ENCODE peak calls at places on chromosome 18, in seven cellular contexts. One of them, this sample, is unnamed.

GRCh38 chr18:668263-668662 is 10.8 kb downstream of the TYMS start:
- DNase-seq in neural progenitor cell: no peak
- DNase-seq in MM.1S: no peak
- DNase-seq in cardiac muscle cell: no peak
- DNase-seq in aorta: no peak
- DNase-seq in right cardiac atrium: no peak
- DNase-seq in substantia nigra: no peak
- DNase-seq in this sample: no peak

GRCh38 chr18:59467497-59467896 is 108.4 kb upstream of the LMAN1 start:
- DNase-seq in aorta: no peak
- DNase-seq in substantia nigra: no peak
- DNase-seq in MM.1S: no peak
- DNase-seq in cardiac muscle cell: no peak
- DNase-seq in right cardiac atrium: no peak
- DNase-seq in neural progenitor cell: no peak
- DNase-seq in this sample: no peak

GRCh38 chr18:33459612-33460011 is 19.1 kb upstream of the CCDC178 start:
- DNase-seq in cardiac muscle cell: no peak
- DNase-seq in neural progenitor cell: no peak
- DNase-seq in aorta: no peak
- DNase-seq in MM.1S: no peak
- DNase-seq in right cardiac atrium: no peak
- DNase-seq in substantia nigra: no peak
- DNase-seq in this sample: no peak

GRCh38 chr18:36378194-36378593 is 80.7 kb downstream of the FHOD3 start:
- DNase-seq in aorta: no peak
- DNase-seq in substantia nigra: no peak
- DNase-seq in right cardiac atrium: no peak
- DNase-seq in neural progenitor cell: no peak
- DNase-seq in MM.1S: no peak
- DNase-seq in cardiac muscle cell: no peak
- DNase-seq in this sample: no peak

GRCh38 chr18:6484659-6485058 is 69.9 kb upstream of the L3MBTL4 start:
- DNase-seq in substantia nigra: no peak
- DNase-seq in right cardiac atrium: no peak
- DNase-seq in MM.1S: no peak
- DNase-seq in neural progenitor cell: no peak
- DNase-seq in aorta: no peak
- DNase-seq in cardiac muscle cell: no peak
- DNase-seq in this sample: no peak

GRCh38 chr18:9823805-9824473 is 61.8 kb upstream of the TXNDC2 start:
- DNase-seq in neural progenitor cell: no peak
- DNase-seq in aorta: no peak
- DNase-seq in cardiac muscle cell: peak
- DNase-seq in MM.1S: no peak
- DNase-seq in substantia nigra: no peak
- DNase-seq in right cardiac atrium: peak
- DNase-seq in this sample: no peak

GRCh38 chr18:32346667-32347066 is 124.0 kb downstream of the GAREM1 start:
- DNase-seq in neural progenitor cell: peak
- DNase-seq in MM.1S: no peak
- DNase-seq in aorta: no peak
- DNase-seq in right cardiac atrium: no peak
- DNase-seq in substantia nigra: no peak
- DNase-seq in cardiac muscle cell: peak
- DNase-seq in this sample: no peak

GRCh38 chr18:60024857-60025256 is 125.1 kb downstream of the PMAIP1 start:
- DNase-seq in cardiac muscle cell: peak
- DNase-seq in substantia nigra: no peak
- DNase-seq in neural progenitor cell: no peak
- DNase-seq in MM.1S: no peak
- DNase-seq in aorta: no peak
- DNase-seq in right cardiac atrium: no peak
- DNase-seq in this sample: no peak

GRCh38 chr18:63237911-63238710 is 81.5 kb downstream of the BCL2 start:
- DNase-seq in neural progenitor cell: peak
- DNase-seq in cardiac muscle cell: peak
- DNase-seq in MM.1S: no peak
- DNase-seq in aorta: peak
- DNase-seq in substantia nigra: peak
- DNase-seq in right cardiac atrium: peak
- DNase-seq in this sample: no peak

GRCh38 chr18:11494093-11494492 is 115.3 kb upstream of the SLC35G4 start:
- DNase-seq in substantia nigra: no peak
- DNase-seq in right cardiac atrium: no peak
- DNase-seq in aorta: no peak
- DNase-seq in MM.1S: no peak
- DNase-seq in neural progenitor cell: no peak
- DNase-seq in cardiac muscle cell: no peak
- DNase-seq in this sample: no peak

GRCh38 chr18:79975985-79976680 is 11.7 kb downstream of the HSBP1L1 start:
- DNase-seq in neural progenitor cell: no peak
- DNase-seq in right cardiac atrium: peak
- DNase-seq in substantia nigra: no peak
- DNase-seq in MM.1S: no peak
- DNase-seq in cardiac muscle cell: no peak
- DNase-seq in aorta: no peak
- DNase-seq in this sample: peak
- H3K27ac ChIP-seq in neural progenitor cell: no peak
- H3K27ac ChIP-seq in right cardiac atrium: no peak
- H3K27ac ChIP-seq in substantia nigra: no peak
- H3K27ac ChIP-seq in MM.1S: no peak
- H3K27ac ChIP-seq in cardiac muscle cell: no peak
- H3K27ac ChIP-seq in aorta: no peak
- H3K27ac ChIP-seq in this sample: no peak

DNA sequence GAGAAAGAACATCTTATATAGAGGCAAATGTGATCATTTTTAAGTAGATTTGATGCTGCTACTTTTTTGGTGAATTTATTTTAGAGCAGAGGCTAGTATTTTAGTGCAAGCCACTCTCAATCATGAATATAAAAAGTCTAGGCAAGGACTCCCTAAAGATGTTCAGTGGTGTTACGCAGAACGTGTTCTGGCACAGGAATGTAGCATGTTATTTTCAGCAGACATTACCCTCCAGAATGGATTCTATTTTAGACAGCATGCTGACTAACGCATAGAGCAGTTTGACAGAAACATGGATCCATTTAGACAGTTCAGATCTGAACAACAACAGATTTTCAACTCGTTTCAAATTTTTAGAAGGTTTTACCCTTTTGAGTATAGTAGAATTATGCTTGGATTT is 54.1 kb downstream of the DSC3 start:
- DNase-seq in cardiac muscle cell: no peak
- DNase-seq in aorta: no peak
- DNase-seq in substantia nigra: no peak
- DNase-seq in neural progenitor cell: no peak
- DNase-seq in MM.1S: no peak
- DNase-seq in right cardiac atrium: no peak
- DNase-seq in this sample: no peak
- H3K27ac ChIP-seq in cardiac muscle cell: no peak
- H3K27ac ChIP-seq in aorta: no peak
- H3K27ac ChIP-seq in substantia nigra: no peak
- H3K27ac ChIP-seq in neural progenitor cell: no peak
- H3K27ac ChIP-seq in MM.1S: no peak
- H3K27ac ChIP-seq in right cardiac atrium: no peak
- H3K27ac ChIP-seq in this sample: no peak

GRCh38 chr18:13581496-13581895 is 144.9 kb downstream of the FAM210A start:
- DNase-seq in MM.1S: no peak
- DNase-seq in cardiac muscle cell: no peak
- DNase-seq in right cardiac atrium: no peak
- DNase-seq in aorta: no peak
- DNase-seq in neural progenitor cell: no peak
- DNase-seq in substantia nigra: no peak
- DNase-seq in this sample: no peak
- H3K27ac ChIP-seq in MM.1S: no peak
- H3K27ac ChIP-seq in cardiac muscle cell: no peak
- H3K27ac ChIP-seq in right cardiac atrium: no peak
- H3K27ac ChIP-seq in aorta: no peak
- H3K27ac ChIP-seq in neural progenitor cell: no peak
- H3K27ac ChIP-seq in substantia nigra: peak
- H3K27ac ChIP-seq in this sample: no peak

GRCh38 chr18:24016643-24017042 is 2.1 kb downstream of the TTC39C start:
- DNase-seq in aorta: no peak
- DNase-seq in cardiac muscle cell: no peak
- DNase-seq in MM.1S: no peak
- DNase-seq in neural progenitor cell: no peak
- DNase-seq in right cardiac atrium: no peak
- DNase-seq in substantia nigra: no peak
- DNase-seq in this sample: no peak
- H3K27ac ChIP-seq in aorta: no peak
- H3K27ac ChIP-seq in cardiac muscle cell: no peak
- H3K27ac ChIP-seq in MM.1S: no peak
- H3K27ac ChIP-seq in neural progenitor cell: no peak
- H3K27ac ChIP-seq in right cardiac atrium: no peak
- H3K27ac ChIP-seq in substantia nigra: no peak
- H3K27ac ChIP-seq in this sample: no peak

DNA sequence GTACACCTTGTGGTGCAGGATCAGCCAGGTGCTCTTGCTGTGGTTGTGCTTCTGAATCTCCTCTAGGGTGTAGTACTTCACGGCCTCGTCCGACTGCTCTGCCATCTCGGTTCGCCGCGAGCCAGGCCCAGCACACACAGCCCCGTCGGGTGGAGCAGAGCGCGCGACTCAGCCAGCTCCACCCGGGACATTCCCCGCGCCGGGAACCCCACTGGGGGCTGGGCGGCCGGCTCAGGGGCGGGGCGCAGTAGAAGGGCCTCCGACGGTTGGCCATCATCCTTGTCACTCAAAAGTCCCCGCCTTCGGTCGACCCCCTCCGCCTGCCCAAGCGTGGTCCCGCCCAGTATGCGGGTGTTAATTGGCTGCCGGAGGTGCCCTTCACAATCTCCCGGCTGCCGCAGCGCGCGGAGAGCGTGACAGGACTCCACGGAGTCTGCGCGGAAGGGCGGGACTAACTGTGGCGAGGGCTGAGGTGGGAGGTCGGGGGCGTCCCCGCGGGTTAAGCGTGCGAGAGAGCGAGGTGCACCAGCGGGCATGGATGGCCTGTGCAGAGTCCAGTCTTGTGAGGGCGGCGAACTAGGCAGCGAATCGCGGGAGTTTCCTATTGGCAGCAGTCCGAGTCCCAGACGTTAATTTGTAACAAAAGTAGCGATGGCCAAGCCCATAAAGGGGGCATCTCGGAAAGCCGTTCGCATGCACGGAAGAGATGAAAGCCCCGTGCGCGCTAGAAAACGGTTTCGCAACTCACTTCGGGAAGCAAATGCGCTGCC is at the start of gene CYB5A:
- DNase-seq in cardiac muscle cell: peak
- DNase-seq in right cardiac atrium: peak
- DNase-seq in MM.1S: peak
- DNase-seq in substantia nigra: peak
- DNase-seq in aorta: peak
- DNase-seq in neural progenitor cell: peak
- DNase-seq in this sample: peak
- H3K27ac ChIP-seq in cardiac muscle cell: peak
- H3K27ac ChIP-seq in right cardiac atrium: peak
- H3K27ac ChIP-seq in MM.1S: no peak
- H3K27ac ChIP-seq in substantia nigra: peak
- H3K27ac ChIP-seq in aorta: no peak
- H3K27ac ChIP-seq in neural progenitor cell: no peak
- H3K27ac ChIP-seq in this sample: peak

GRCh38 chr18:75219684-75220083 is 9.1 kb downstream of the TSHZ1 start:
- DNase-seq in MM.1S: no peak
- DNase-seq in aorta: no peak
- DNase-seq in substantia nigra: no peak
- DNase-seq in neural progenitor cell: no peak
- DNase-seq in right cardiac atrium: no peak
- DNase-seq in cardiac muscle cell: no peak
- DNase-seq in this sample: no peak

GRCh38 chr18:75216212-75216925 is 5.8 kb downstream of the TSHZ1 start:
- DNase-seq in cardiac muscle cell: no peak
- DNase-seq in aorta: no peak
- DNase-seq in neural progenitor cell: no peak
- DNase-seq in substantia nigra: no peak
- DNase-seq in right cardiac atrium: peak
- DNase-seq in MM.1S: no peak
- DNase-seq in this sample: no peak

GRCh38 chr18:75218064-75218463 is 7.5 kb downstream of the TSHZ1 start:
- DNase-seq in substantia nigra: no peak
- DNase-seq in neural progenitor cell: no peak
- DNase-seq in MM.1S: no peak
- DNase-seq in aorta: no peak
- DNase-seq in right cardiac atrium: no peak
- DNase-seq in cardiac muscle cell: no peak
- DNase-seq in this sample: no peak

GRCh38 chr18:75216926-75217303 is 6.3 kb downstream of the TSHZ1 start:
- DNase-seq in substantia nigra: no peak
- DNase-seq in right cardiac atrium: no peak
- DNase-seq in cardiac muscle cell: no peak
- DNase-seq in MM.1S: no peak
- DNase-seq in neural progenitor cell: no peak
- DNase-seq in aorta: no peak
- DNase-seq in this sample: no peak

GRCh38 chr18:75218524-75218923 is 7.9 kb downstream of the TSHZ1 start:
- DNase-seq in neural progenitor cell: no peak
- DNase-seq in MM.1S: no peak
- DNase-seq in substantia nigra: no peak
- DNase-seq in cardiac muscle cell: no peak
- DNase-seq in right cardiac atrium: no peak
- DNase-seq in aorta: no peak
- DNase-seq in this sample: no peak
- H3K27ac ChIP-seq in neural progenitor cell: no peak
- H3K27ac ChIP-seq in MM.1S: no peak
- H3K27ac ChIP-seq in substantia nigra: no peak
- H3K27ac ChIP-seq in cardiac muscle cell: no peak
- H3K27ac ChIP-seq in right cardiac atrium: peak
- H3K27ac ChIP-seq in aorta: no peak
- H3K27ac ChIP-seq in this sample: no peak

GRCh38 chr18:13268035-13268700 is 49.6 kb downstream of the LDLRAD4 start:
- DNase-seq in right cardiac atrium: no peak
- DNase-seq in MM.1S: no peak
- DNase-seq in cardiac muscle cell: peak
- DNase-seq in neural progenitor cell: peak
- DNase-seq in aorta: no peak
- DNase-seq in substantia nigra: no peak
- DNase-seq in this sample: no peak
- H3K27ac ChIP-seq in right cardiac atrium: peak
- H3K27ac ChIP-seq in MM.1S: no peak
- H3K27ac ChIP-seq in cardiac muscle cell: peak
- H3K27ac ChIP-seq in neural progenitor cell: no peak
- H3K27ac ChIP-seq in aorta: no peak
- H3K27ac ChIP-seq in substantia nigra: no peak
- H3K27ac ChIP-seq in this sample: no peak

DNA sequence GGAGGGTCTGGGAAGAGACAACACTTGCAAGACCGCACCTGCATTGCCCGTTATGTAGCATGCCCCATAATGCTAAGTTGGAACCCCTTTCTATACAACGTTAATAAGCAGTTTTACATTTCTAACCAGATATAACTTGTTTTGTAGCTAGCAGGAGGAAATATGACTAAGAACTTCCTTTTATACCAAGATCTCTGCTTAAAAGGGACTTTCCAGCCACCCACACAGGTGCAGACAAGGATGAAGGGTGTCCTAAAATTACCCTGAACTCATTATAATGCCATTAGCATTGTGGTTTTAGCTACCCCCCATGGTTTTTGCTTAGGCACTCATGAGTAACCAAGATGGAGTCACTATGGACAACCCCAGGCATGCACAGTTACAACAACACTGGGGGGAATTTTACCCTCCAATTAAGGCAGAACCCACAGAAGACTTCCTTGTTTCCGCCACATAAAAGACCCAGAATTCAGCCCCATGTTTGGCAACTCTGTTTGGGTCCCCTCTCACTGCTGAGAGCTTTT is 362.8 kb downstream of the CBLN2 start:
- DNase-seq in cardiac muscle cell: no peak
- DNase-seq in substantia nigra: no peak
- DNase-seq in aorta: no peak
- DNase-seq in neural progenitor cell: no peak
- DNase-seq in right cardiac atrium: no peak
- DNase-seq in MM.1S: peak
- DNase-seq in this sample: no peak
- H3K27ac ChIP-seq in cardiac muscle cell: no peak
- H3K27ac ChIP-seq in substantia nigra: no peak
- H3K27ac ChIP-seq in aorta: no peak
- H3K27ac ChIP-seq in neural progenitor cell: no peak
- H3K27ac ChIP-seq in right cardiac atrium: no peak
- H3K27ac ChIP-seq in MM.1S: peak
- H3K27ac ChIP-seq in this sample: no peak